ENCODE peak calls at places on chromosomes 1 and 21, in nine cellular contexts. H is heart right ventricle, F is dorsolateral prefrontal cortex, C is endothelial cell of umbilical vein, V is cardiac fibroblast, Y is nephron progenitor cell, U is IMR-90, O is astrocyte of the spinal cord, G is endothelial cell. A is an unnamed sample.
A peak's percentile ranks its signal among the peaks of the same experiment; 100 is the strongest.

GRCh38 chr21:42233067-42233981 is 14.4 kb downstream of the ABCG1 start:
- DNase-seq in O (peak; percentile 12), C (peak; percentile 86), H (peak; percentile 75), U (peak; percentile 20), Y (no peak), F (no peak), G (peak; percentile 53), V (peak; percentile 58), A (no peak)

GRCh38 chr1:7680791-7681165 is 90.3 kb upstream of the VAMP3 start:
- DNase-seq in V (peak; percentile 4), F (peak; percentile 47), C (no peak), O (peak; percentile 17), Y (no peak), G (no peak), U (no peak), H (no peak), A (no peak)

GRCh38 chr1:94324168-94324544 is 86.8 kb upstream of the ARHGAP29 start:
- DNase-seq in V (peak; percentile 72), F (no peak), Y (no peak), H (no peak), O (peak; percentile 61), G (no peak), C (peak; percentile 80), U (peak; percentile 30), A (no peak)

GRCh38 chr21:44596068-44596725 is 3.9 kb upstream of the KRTAP10-6 start:
- DNase-seq in C (no peak), O (no peak), U (no peak), G (no peak), F (no peak), V (peak; percentile 18), H (no peak), Y (no peak), A (no peak)

GRCh38 chr1:10717296-10718082 is 79.0 kb downstream of the CASZ1 start:
- DNase-seq in H (peak; percentile 55), U (no peak), F (no peak), C (no peak), V (no peak), O (no peak), Y (no peak), G (no peak), A (no peak)

GRCh38 chr1:220914283-220915116 is 35.3 kb downstream of the HLX start:
- DNase-seq in U (no peak), H (no peak), O (no peak), G (no peak), V (no peak), F (no peak), Y (no peak), C (no peak), A (no peak)

GRCh38 chr1:164559342-164560070 is 522 bp downstream of the PBX1 start:
- DNase-seq in G (peak; percentile 57), O (peak; percentile 54), V (peak; percentile 40), C (peak; percentile 44), H (peak; percentile 31), F (peak; percentile 28), Y (peak; percentile 68), U (no peak), A (peak; percentile 41)

GRCh38 chr1:97186381-97186780 is 464.8 kb downstream of the PTBP2 start:
- DNase-seq in O (no peak), C (peak; percentile 12), Y (no peak), F (no peak), U (no peak), V (peak; percentile 43), H (no peak), G (peak; percentile 8), A (no peak)

GRCh38 chr1:13930151-13930550 is 230.2 kb downstream of the PRDM2 start:
- DNase-seq in F (no peak), G (peak; percentile 28), U (no peak), V (peak; percentile 28), C (no peak), O (no peak), Y (peak; percentile 25), H (no peak), A (no peak)
- TF ChIP-seq CTCF in F (no peak), G (peak; percentile 36), U (no peak), V (peak; percentile 39), C (no peak), O (no peak), Y (no peak), H (no peak), A (peak; percentile 13)

DNA sequence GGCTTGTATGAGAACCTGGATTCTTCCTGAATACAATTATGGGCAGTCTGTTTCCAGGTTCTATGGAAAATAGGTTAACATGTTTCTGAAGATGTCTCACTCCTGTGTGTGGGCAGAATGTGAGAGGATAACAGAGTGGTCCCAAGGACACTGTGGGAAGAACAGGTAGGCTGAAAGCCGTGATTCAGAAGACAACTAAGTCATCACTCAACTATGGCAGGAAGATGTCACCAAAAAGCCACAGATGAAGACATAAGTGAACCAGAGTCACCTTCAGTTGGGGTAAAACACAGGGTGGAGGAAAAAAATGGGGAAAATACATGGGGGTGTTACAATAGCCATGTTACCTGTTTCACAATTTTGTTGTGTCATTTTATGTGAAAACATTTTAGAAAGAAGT is 75.1 kb downstream of the UCHL5 start:
- DNase-seq in G (no peak), U (no peak), O (no peak), V (no peak), F (no peak), C (no peak), H (no peak), Y (no peak), A (no peak)
- TF ChIP-seq CTCF in G (no peak), U (no peak), O (no peak), V (no peak), F (no peak), C (no peak), H (no peak), Y (no peak), A (no peak)

GRCh38 chr1:248816042-248816851 is 9.5 kb downstream of the SH3BP5L start:
- DNase-seq in G (no peak), H (no peak), U (no peak), O (no peak), V (no peak), Y (no peak), C (no peak), F (no peak), A (no peak)

GRCh38 chr1:248821101-248821500 is 4.6 kb downstream of the SH3BP5L start:
- DNase-seq in U (peak; percentile 87), O (peak; percentile 58), F (no peak), G (peak; percentile 0), C (no peak), V (peak; percentile 92), H (no peak), Y (no peak), A (peak; percentile 6)

GRCh38 chr1:248820041-248820585 is 5.6 kb downstream of the SH3BP5L start:
- DNase-seq in C (no peak), G (no peak), H (no peak), U (no peak), O (no peak), V (no peak), F (no peak), Y (no peak), A (no peak)

GRCh38 chr1:248817065-248817464 is 8.7 kb downstream of the SH3BP5L start:
- DNase-seq in C (no peak), F (no peak), G (no peak), V (no peak), U (no peak), Y (no peak), O (no peak), H (no peak), A (no peak)

GRCh38 chr1:248818505-248819374 is 7.0 kb downstream of the SH3BP5L start:
- DNase-seq in Y (no peak), H (no peak), O (no peak), U (no peak), C (no peak), V (no peak), G (no peak), F (no peak), A (no peak)
- TF ChIP-seq CTCF in Y (no peak), H (no peak), O (no peak), U (no peak), C (no peak), V (no peak), G (no peak), F (no peak), A (no peak)

GRCh38 chr1:185824106-185824505 is 89.9 kb downstream of the HMCN1 start:
- DNase-seq in C (no peak), Y (no peak), V (no peak), U (no peak), F (no peak), G (no peak), O (no peak), H (no peak), A (no peak)

GRCh38 chr1:185825556-185825955 is 91.4 kb downstream of the HMCN1 start:
- DNase-seq in H (no peak), F (no peak), O (peak; percentile 40), V (no peak), Y (no peak), C (no peak), G (no peak), U (no peak), A (no peak)

GRCh38 chr1:185819798-185820197 is 85.6 kb downstream of the HMCN1 start:
- DNase-seq in C (peak; percentile 94), H (no peak), O (no peak), U (no peak), V (no peak), Y (no peak), G (no peak), F (no peak), A (no peak)

GRCh38 chr1:185823471-185823870 is 89.3 kb downstream of the HMCN1 start:
- DNase-seq in V (peak; percentile 28), U (peak; percentile 61), O (peak; percentile 67), Y (no peak), C (no peak), H (no peak), F (no peak), G (no peak), A (no peak)

GRCh38 chr1:185821612-185822385 is 87.6 kb downstream of the HMCN1 start:
- DNase-seq in Y (no peak), G (no peak), H (no peak), F (no peak), U (no peak), V (no peak), O (no peak), C (no peak), A (no peak)
- TF ChIP-seq CTCF in Y (no peak), G (no peak), H (no peak), F (no peak), U (no peak), V (peak; percentile 7), O (no peak), C (no peak), A (no peak)

GRCh38 chr1:188709146-188709545 is 1768.5 kb downstream of the BRINP3 start:
- DNase-seq in H (no peak), C (peak; percentile 67), Y (no peak), U (no peak), O (no peak), F (no peak), G (no peak), V (peak; percentile 21), A (no peak)

DNA sequence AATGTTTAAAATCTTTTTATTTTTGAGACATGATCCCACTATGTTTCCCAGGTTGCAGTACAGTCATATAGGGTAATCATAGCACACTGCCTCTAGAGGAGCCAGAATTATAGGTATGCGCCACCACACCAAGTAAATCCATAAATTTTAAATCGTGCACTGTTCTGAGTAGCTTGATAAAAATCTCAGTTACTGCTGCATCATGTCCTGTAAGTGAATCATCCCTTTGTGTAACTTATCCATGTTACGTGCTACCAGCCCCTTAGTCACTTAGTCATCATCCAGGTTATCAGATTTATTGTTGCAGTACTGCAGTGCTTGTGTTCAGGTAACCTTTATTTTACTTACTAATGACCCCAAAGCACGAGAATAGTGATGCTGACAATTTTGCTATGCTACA is 1770.9 kb downstream of the BRINP3 start:
- DNase-seq in O (peak; percentile 85), F (no peak), U (peak; percentile 89), H (no peak), C (peak; percentile 94), Y (no peak), V (peak; percentile 52), G (no peak), A (no peak)
- TF ChIP-seq CTCF in O (peak; percentile 9), F (no peak), U (no peak), H (no peak), C (peak; percentile 20), Y (no peak), V (no peak), G (no peak), A (no peak)